ENCODE peak calls at places on chromosomes 7 and 10, in seven cellular contexts. U, F, B, N, H, V and D are unnamed samples. For H3K36me3, the result is how much of the 10 kb centered on the place peaks cover.

GRCh38 chr10:12638103-12638502 is 288.8 kb downstream of the CAMK1D start:
- DNase-seq in U (peak), F (no peak), V (peak), B (no peak), N (peak), H (no peak), D (no peak)

GRCh38 chr10:72083234-72084093 is 4.9 kb downstream of the SPOCK2 start:
- DNase-seq in U (no peak), V (no peak), H (no peak), F (no peak), B (no peak), N (no peak), D (no peak)

GRCh38 chr10:100710151-100710871 is 35.1 kb upstream of the PAX2 start:
- DNase-seq in F (no peak), N (peak), B (peak), U (no peak), H (no peak), V (no peak), D (no peak)

GRCh38 chr7:150382123-150382843 is 3.2 kb downstream of the ZNF775 start:
- DNase-seq in U (no peak), B (no peak), V (peak), H (no peak), N (no peak), F (no peak), D (no peak)

GRCh38 chr10:70851597-70852475 is 36.1 kb downstream of the SGPL1 start:
- DNase-seq in H (no peak), U (no peak), V (no peak), B (no peak), F (no peak), N (no peak), D (no peak)

GRCh38 chr10:18594574-18595156 is 56.7 kb downstream of the NSUN6 start:
- DNase-seq in F (no peak), N (no peak), U (no peak), H (no peak), B (peak), V (peak), D (no peak)

GRCh38 chr10:78481842-78482241 is 448.2 kb downstream of the RPS24 start:
- DNase-seq in V (no peak), H (no peak), B (no peak), F (no peak), U (no peak), N (no peak), D (no peak)

GRCh38 chr10:71132321-71132810 is 80.0 kb upstream of the UNC5B start:
- DNase-seq in B (no peak), U (no peak), H (no peak), V (no peak), N (no peak), F (no peak), D (no peak)

GRCh38 chr7:5677538-5678294 is 103.7 kb downstream of the RNF216 start:
- DNase-seq in B (peak), U (peak), V (peak), F (peak), N (peak), H (peak), D (peak)

GRCh38 chr7:51481421-51481820 is 164.8 kb upstream of the COBL start:
- DNase-seq in U (no peak), B (no peak), H (no peak), F (no peak), V (no peak), N (peak), D (no peak)

GRCh38 chr10:69835875-69836727 is 34.4 kb downstream of the COL13A1 start:
- DNase-seq in F (no peak), H (no peak), U (no peak), V (no peak), N (peak), B (no peak), D (no peak)

GRCh38 chr10:490256-490655 is 199.2 kb downstream of the DIP2C start:
- DNase-seq in N (no peak), B (no peak), V (no peak), F (no peak), H (no peak), U (peak), D (no peak)

GRCh38 chr7:69962077-69962855 is 364.0 kb downstream of the AUTS2 start:
- DNase-seq in N (peak), B (peak), H (peak), V (no peak), U (peak), F (peak), D (no peak)

GRCh38 chr7:138248609-138249008 is 172.3 kb downstream of the AKR1D1 start:
- DNase-seq in H (no peak), F (no peak), V (no peak), U (no peak), N (no peak), B (no peak), D (no peak)

DNA sequence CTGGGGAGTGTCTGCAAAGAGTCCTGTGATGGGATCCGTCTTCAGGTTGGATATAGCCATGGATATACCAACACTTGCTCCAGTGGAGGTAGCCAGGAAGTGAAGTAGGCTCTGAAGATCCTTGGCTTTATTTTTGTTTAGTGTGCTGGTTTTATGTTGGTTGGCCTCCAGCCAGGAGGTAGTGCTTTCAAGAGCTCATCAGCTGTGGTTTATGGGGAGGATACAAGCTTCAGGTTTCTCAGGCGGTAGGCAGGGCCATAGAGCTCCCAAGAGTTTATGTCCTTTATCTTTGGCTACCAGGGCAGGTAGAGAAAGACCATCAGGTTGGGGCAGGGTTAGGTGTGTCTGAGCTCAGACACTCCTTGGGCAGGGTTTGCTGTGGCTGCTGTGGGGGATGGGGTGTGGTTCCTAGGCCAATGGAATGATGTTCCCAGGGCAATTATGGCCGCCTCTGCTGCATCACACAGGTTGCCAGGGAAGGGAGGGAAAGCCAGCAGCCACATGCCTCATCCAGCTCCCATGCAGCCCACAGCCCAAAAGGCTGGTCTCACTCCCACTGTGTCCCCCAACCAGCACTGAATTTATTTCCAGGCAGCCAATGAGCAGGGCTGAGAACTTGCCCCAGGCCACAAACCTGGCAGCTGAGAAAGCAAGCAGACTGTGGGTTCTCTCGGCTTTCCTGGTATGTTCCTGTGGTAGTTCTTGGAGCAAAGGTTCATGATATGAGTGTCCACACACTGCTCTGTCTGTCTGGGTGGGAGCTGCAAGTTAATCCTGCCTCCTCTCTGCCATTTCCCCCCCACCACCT is 67.0 kb upstream of the PRLHR start:
- DNase-seq in B (no peak), H (no peak), U (no peak), N (no peak), V (peak), F (no peak), D (no peak)
- H3K4me3 ChIP-seq in B (no peak), H (no peak), U (no peak), N (no peak), V (no peak), F (no peak), D (no peak)

DNA sequence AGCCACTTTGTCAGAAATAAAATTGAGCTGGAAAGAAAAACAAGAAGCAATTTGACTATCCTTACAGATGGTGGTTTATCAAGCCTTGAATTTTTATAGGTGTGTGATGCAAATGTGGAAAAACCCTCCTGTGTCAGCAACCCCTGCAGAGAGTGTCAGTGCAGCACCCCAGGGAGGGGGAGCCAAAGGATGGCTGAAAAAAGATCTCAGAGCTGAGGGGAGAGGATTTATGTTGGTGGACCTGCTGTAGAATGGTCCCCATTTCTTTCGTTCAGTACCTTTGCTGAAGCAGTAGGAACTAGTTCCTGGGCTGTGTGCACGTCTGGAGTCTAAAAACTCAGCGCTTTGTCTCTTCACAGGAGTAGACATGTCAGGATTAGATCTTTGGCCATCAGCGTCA is 239.0 kb downstream of the PHTF2 start:
- DNase-seq in N (no peak), V (no peak), F (no peak), H (no peak), B (no peak), U (no peak), D (no peak)
- TF ChIP-seq CTCF in N (no peak), V (no peak), F (no peak), H (no peak), B (no peak), U (no peak), D (no peak)

DNA sequence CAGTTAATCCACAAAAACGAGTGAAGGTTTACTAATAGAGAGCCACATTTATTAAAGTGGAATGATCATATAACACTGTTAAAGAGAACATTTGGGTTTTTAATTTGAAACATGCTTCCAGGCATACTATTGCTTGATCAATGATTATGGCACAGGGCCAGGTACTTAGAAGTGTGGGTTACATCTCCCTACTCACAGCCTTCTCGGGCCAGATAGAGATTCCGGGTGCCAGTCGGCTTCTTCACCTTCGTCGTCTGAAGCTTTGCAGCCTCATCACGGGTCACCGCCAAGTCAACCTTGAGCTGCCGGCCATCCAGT is 19.4 kb downstream of the RBM28 start:
- DNase-seq in U (no peak), V (no peak), B (no peak), H (no peak), N (no peak), F (no peak), D (no peak)
- H3K36me3 ChIP-seq in U (under half), V (under half), B (half or more), H (under half), N (under half), F (under half), D (under half)

DNA sequence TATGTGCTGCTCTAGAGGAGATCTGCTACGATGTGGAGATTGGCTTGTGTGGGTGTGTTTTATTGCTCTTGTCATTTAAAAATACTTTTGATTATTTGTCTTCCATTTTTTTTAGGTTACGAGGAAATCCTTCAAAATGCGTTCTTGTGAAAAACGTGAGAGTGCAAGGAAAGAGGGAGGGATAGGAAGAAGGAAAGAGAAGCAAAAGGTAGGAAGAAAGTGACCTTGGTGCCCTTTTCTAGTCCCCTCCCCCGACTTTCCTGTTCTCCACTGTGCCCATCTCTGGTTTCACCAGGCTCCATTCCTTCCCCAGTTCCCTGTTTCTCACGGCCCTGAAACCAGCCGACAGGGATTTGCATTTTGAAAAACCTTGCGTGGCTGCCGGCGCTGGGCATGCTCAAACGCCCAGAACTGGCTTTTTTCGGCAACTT is 511 bp upstream of the GNAI1 start:
- DNase-seq in N (no peak), H (no peak), U (no peak), F (no peak), V (no peak), B (no peak), D (peak)
- H3K4me3 ChIP-seq in N (peak), H (peak), U (peak), F (peak), V (peak), B (peak), D (peak)

DNA sequence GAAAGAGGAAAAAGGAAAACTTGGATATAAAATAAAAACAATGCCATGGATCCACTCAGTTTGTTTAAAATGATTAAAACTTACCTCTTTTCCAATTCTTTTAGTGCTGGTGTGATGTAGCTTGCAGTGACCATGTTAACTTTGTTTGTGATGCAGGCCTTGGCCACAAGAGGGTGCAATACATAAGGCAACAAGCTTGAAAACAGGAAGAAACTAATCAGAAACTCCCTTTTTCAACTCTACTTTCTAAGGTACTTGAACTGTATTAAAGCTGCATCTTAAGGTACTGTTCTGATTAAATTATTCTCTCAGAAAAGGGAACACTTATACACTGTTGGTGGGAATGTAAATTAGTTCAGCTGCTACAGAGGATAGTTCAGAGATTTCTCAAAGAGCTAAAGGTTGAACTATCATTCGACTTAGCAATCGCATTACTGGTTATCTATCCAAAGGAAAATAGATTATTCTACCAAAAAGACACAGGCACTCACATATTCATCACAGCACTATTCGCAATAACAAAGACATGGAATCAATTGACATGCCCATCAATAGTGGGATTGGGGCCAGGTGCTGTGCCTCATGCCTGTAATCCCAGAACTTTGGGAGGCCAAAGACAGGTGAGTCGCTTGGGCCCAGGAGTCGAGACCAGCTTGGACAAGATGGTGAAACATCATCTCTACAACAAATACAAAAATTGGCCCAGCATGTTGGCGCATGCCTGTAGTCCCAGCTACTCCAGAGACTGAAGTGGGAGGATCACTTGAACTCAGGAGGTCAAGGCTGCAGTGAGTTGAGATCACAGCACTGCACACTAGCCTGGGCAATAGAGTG is 50.9 kb downstream of the AASS start:
- DNase-seq in U (peak), V (peak), N (peak), B (peak), H (peak), F (peak), D (peak)
- TF ChIP-seq CTCF in U (peak), V (peak), N (peak), B (peak), H (peak), F (no peak), D (peak)

DNA sequence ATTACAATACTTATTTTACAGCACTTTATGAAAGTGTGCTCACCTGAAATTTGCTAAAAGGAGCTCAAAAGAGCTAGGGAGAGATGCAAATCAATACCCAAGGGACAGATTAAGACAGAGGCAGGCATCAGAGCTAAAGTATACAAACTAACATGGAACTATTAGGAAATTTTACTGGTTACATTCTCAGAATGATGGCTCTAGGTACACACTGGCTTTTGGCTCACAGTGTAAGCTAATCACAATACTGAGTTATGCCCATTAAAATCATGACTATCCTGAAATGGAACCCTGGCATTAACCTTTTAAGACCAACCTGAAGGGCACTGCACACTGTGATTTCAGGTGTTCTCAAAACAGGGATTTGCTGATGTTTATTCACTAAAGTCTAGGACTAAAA is 98.1 kb downstream of the NT5C2 start:
- DNase-seq in N (no peak), F (no peak), H (no peak), U (no peak), B (no peak), V (no peak), D (no peak)
- H3K36me3 ChIP-seq in N (under half), F (under half), H (under half), U (under half), B (half or more), V (under half), D (under half)

DNA sequence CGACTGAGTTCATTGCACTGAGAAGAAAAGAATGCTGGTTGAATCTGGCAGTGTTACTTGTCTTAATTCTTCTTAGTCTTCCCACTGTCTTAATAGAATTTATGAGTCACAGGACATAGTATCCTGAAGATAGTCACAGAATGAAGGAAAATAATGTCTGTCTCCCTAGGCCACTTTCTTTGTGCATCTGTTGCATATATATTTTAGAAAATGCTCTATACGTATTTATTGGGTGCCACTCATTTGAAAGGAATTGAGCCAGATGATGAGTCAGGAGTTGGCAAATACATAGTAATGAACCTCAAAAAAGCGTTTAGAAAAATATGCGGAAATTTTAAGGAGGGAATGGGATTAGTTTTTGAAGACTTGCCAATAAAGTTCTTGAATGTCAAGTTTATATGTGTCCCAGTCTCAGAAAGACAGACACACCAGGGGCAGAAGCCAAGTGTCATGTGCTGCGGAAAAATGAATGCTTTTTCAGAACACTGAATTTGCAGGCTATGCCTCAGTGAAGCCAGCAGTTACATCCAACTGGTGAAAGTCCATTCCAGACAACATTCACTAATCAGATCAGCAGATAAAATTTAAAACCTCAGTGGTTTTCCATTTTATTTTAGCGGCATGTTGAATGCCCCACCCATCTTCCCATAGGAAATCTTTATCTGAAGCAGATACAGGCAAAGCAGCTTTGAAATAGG is 308.3 kb downstream of the BICC1 start:
- DNase-seq in N (no peak), F (no peak), H (no peak), B (no peak), V (no peak), U (peak), D (peak)
- H3K4me3 ChIP-seq in N (no peak), F (no peak), H (no peak), B (no peak), V (no peak), U (no peak), D (no peak)